ENCODE peak calls at places on chromosomes 11 and 22, in ten cellular contexts. U, M, A, V, B, O, I, X, G and C are unnamed samples.

GRCh38 chr11:92457250-92457649 is 232.6 kb downstream of the FAT3 start:
- DNase-seq in U (no peak), M (no peak), A (no peak), V (no peak), B (no peak), O (no peak), I (peak), X (peak), G (peak), C (peak)

GRCh38 chr11:130554241-130555055 is 106.0 kb downstream of the ADAMTS15 start:
- DNase-seq in U (no peak), M (no peak), A (no peak), V (no peak), B (no peak), O (no peak), I (peak), X (peak), G (no peak), C (no peak)

GRCh38 chr11:11179239-11179638 is 173.8 kb downstream of the CSNK2A3 start:
- DNase-seq in U (no peak), M (no peak), A (no peak), V (no peak), B (no peak), O (peak), I (peak), X (peak), G (peak), C (peak)

GRCh38 chr11:46930089-46930488 is 6.5 kb upstream of the CSTPP1 start:
- DNase-seq in U (no peak), M (peak), A (no peak), V (no peak), B (no peak), O (peak), I (peak), X (peak), G (peak), C (no peak)

GRCh38 chr11:72223615-72224586 is 666 bp upstream of the INPPL1 start:
- DNase-seq in U (peak), M (peak), A (peak), V (peak), B (peak), O (peak), I (peak), X (peak), G (no peak), C (peak)

GRCh38 chr22:20567993-20568417 is 60.6 kb downstream of the MED15 start:
- DNase-seq in U (no peak), M (no peak), A (no peak), V (peak), B (no peak), O (peak), I (peak), X (peak), G (no peak), C (peak)

GRCh38 chr22:28186641-28187040 is 267.6 kb upstream of the PITPNB start:
- DNase-seq in U (no peak), M (no peak), A (no peak), V (no peak), B (no peak), O (no peak), I (no peak), X (no peak), G (no peak), C (no peak)

GRCh38 chr11:12156301-12157140 is 46.1 kb downstream of the MICAL2 start:
- DNase-seq in U (no peak), M (no peak), A (no peak), V (no peak), B (no peak), O (no peak), I (no peak), X (no peak), G (no peak), C (no peak)

GRCh38 chr11:71131861-71132260 is 120.5 kb downstream of the SHANK2 start:
- DNase-seq in U (no peak), M (no peak), A (no peak), V (no peak), B (no peak), O (no peak), I (no peak), X (no peak), G (no peak), C (no peak)

GRCh38 chr22:32515074-32515473 is 40.5 kb downstream of the FBXO7 start:
- DNase-seq in U (no peak), M (no peak), A (no peak), V (no peak), B (no peak), O (no peak), I (no peak), X (no peak), G (no peak), C (no peak)

GRCh38 chr11:20464566-20464965 is 77.0 kb downstream of the PRMT3 start:
- DNase-seq in U (no peak), M (no peak), A (no peak), V (no peak), B (no peak), O (no peak), I (no peak), X (no peak), G (no peak), C (no peak)

GRCh38 chr22:39434243-39434653 is 22.6 kb upstream of the MGAT3 start:
- DNase-seq in U (peak), M (no peak), A (no peak), V (peak), B (no peak), O (no peak), I (no peak), X (no peak), G (no peak), C (no peak)

GRCh38 chr22:41596776-41597634 is 7.4 kb upstream of the PMM1 start:
- DNase-seq in U (peak), M (peak), A (no peak), V (peak), B (no peak), O (peak), I (peak), X (peak), G (peak), C (peak)

GRCh38 chr11:73950869-73951710 is at the start of gene DNAJB13:
- DNase-seq in U (no peak), M (no peak), A (no peak), V (no peak), B (no peak), O (peak), I (peak), X (peak), G (peak), C (peak)

GRCh38 chr11:128196235-128196634 is 391.1 kb downstream of the ETS1 start:
- DNase-seq in U (no peak), M (no peak), A (no peak), V (no peak), B (no peak), O (no peak), I (peak), X (peak), G (no peak), C (no peak)